ENCODE peak calls at places on chromosome 1, in nine cellular contexts. D is stimulated activated CD4-positive, alpha-beta T cell treated with anti-CD3 and anti-CD28 coated beads, Interleukin-2, amount 100 ng/mL, for 48 hours; V is HTR-8/SVneo; P is EL; Q is posterior vena cava; X is HuH-7; C is cardiac muscle cell; B is AML-193; R is MM.1S. N is an unnamed sample.

GRCh38 chr1:107293901-107294600 is 153.2 kb downstream of the NTNG1 start:
- DNase-seq in D (no peak), V (no peak), P (no peak), Q (no peak), X (no peak), C (no peak), B (no peak), R (no peak), N (no peak)

GRCh38 chr1:51973587-51974474 is 16.7 kb downstream of the RAB3B start:
- DNase-seq in D (no peak), V (no peak), P (peak; percentile 59), Q (no peak), X (no peak), C (no peak), B (no peak), R (no peak), N (peak; percentile 88)

GRCh38 chr1:161932668-161933067 is 91.0 kb downstream of the OLFML2B start:
- DNase-seq in D (no peak), V (no peak), P (no peak), Q (no peak), X (no peak), C (no peak), B (no peak), R (no peak), N (no peak)

GRCh38 chr1:158087320-158087927 is 93.3 kb upstream of the CD1D start:
- DNase-seq in D (peak; percentile 23), V (peak; percentile 68), P (peak; percentile 76), Q (no peak), X (peak; percentile 52), C (peak; percentile 87), B (peak; percentile 44), R (peak; percentile 71), N (peak; percentile 17)

GRCh38 chr1:11176081-11176706 is 13.0 kb upstream of the ANGPTL7 start:
- DNase-seq in D (no peak), V (no peak), P (peak; percentile 67), Q (no peak), X (no peak), C (peak; percentile 65), B (no peak), R (no peak), N (peak; percentile 5)

GRCh38 chr1:51253691-51254090 is 17.6 kb downstream of the RNF11 start:
- DNase-seq in D (no peak), V (no peak), P (no peak), Q (no peak), X (no peak), C (no peak), B (no peak), R (no peak), N (no peak)

GRCh38 chr1:24089743-24090555 is 22.0 kb downstream of the MYOM3 start:
- DNase-seq in D (no peak), V (no peak), P (no peak), Q (no peak), X (no peak), C (no peak), B (no peak), R (no peak), N (no peak)

GRCh38 chr1:214537219-214537618 is 14.2 kb downstream of the PTPN14 start:
- DNase-seq in D (no peak), V (no peak), P (peak; percentile 36), Q (no peak), X (no peak), C (no peak), B (no peak), R (no peak), N (no peak)

GRCh38 chr1:222224576-222224975 is 323.3 kb downstream of the HHIPL2 start:
- DNase-seq in D (no peak), V (no peak), P (peak; percentile 10), Q (no peak), X (no peak), C (no peak), B (no peak), R (no peak), N (no peak)

GRCh38 chr1:161420763-161421455 is 53.2 kb upstream of the CFAP126 start:
- DNase-seq in D (no peak), V (no peak), P (peak; percentile 17), Q (no peak), X (peak; percentile 35), C (no peak), B (no peak), R (no peak), N (no peak)

GRCh38 chr1:202966006-202966904 is 802 bp downstream of the CYB5R1 start:
- DNase-seq in D (no peak), V (no peak), P (no peak), Q (no peak), X (no peak), C (no peak), B (no peak), R (no peak), N (no peak)

GRCh38 chr1:156766288-156767100 is 841 bp upstream of the PRCC start:
- DNase-seq in D (no peak), V (no peak), P (no peak), Q (peak; percentile 22), X (no peak), C (no peak), B (no peak), R (peak; percentile 35), N (peak; percentile 42)

GRCh38 chr1:104380003-104380402 is 630.3 kb downstream of the AMY1C start:
- DNase-seq in D (no peak), V (no peak), P (no peak), Q (no peak), X (no peak), C (no peak), B (no peak), R (no peak), N (no peak)

GRCh38 chr1:27297903-27298302 is 24.1 kb upstream of the TMEM222 start:
- DNase-seq in D (no peak), V (no peak), P (no peak), Q (peak; percentile 45), X (no peak), C (no peak), B (no peak), R (no peak), N (no peak)

GRCh38 chr1:111275079-111275478 is 15.6 kb upstream of the CHIA start:
- DNase-seq in D (peak; percentile 28), V (no peak), P (peak; percentile 80), Q (peak; percentile 87), X (no peak), C (no peak), B (no peak), R (no peak), N (no peak)

N was measured in NCI-H1417.